ENCODE peak calls at places on chromosome 6, in ten cellular contexts. F, G, P, J, D, N, O, S, K and L are unnamed samples.

GRCh38 chr6:166855416-166855815 is 100.9 kb downstream of the RNASET2 start:
- DNase-seq in F (no peak), G (no peak), P (no peak), J (no peak), D (no peak), N (no peak), O (no peak), S (peak), K (no peak), L (no peak)

GRCh38 chr6:85465762-85466161 is 15.9 kb downstream of the NT5E start:
- DNase-seq in F (no peak), G (no peak), P (no peak), J (no peak), D (no peak), N (no peak), O (no peak), S (no peak), K (no peak), L (no peak)

GRCh38 chr6:165961236-165961751 is 206.4 kb downstream of the TBXT start:
- DNase-seq in F (no peak), G (no peak), P (no peak), J (no peak), D (no peak), N (no peak), O (no peak), S (no peak), K (no peak), L (no peak)

GRCh38 chr6:155041781-155042279 is 46.7 kb downstream of the TIAM2 start:
- DNase-seq in F (peak), G (no peak), P (no peak), J (no peak), D (no peak), N (no peak), O (no peak), S (no peak), K (no peak), L (no peak)

GRCh38 chr6:139853302-139853992 is 479.0 kb upstream of the CITED2 start:
- DNase-seq in F (no peak), G (no peak), P (no peak), J (no peak), D (peak), N (no peak), O (no peak), S (no peak), K (no peak), L (peak)

GRCh38 chr6:105642708-105643107 is 239.8 kb upstream of the PREP start:
- DNase-seq in F (no peak), G (no peak), P (no peak), J (no peak), D (no peak), N (no peak), O (no peak), S (no peak), K (no peak), L (peak)

GRCh38 chr6:33692760-33693158 is 18.7 kb downstream of the UQCC2 start:
- DNase-seq in F (no peak), G (peak), P (no peak), J (no peak), D (peak), N (no peak), O (no peak), S (no peak), K (no peak), L (no peak)

GRCh38 chr6:138278326-138278725 is 60.0 kb upstream of the PBOV1 start:
- DNase-seq in F (no peak), G (no peak), P (no peak), J (no peak), D (no peak), N (no peak), O (peak), S (peak), K (no peak), L (no peak)

GRCh38 chr6:10268661-10269060 is 146.2 kb downstream of the TFAP2A start:
- DNase-seq in F (no peak), G (no peak), P (no peak), J (no peak), D (no peak), N (no peak), O (no peak), S (no peak), K (no peak), L (no peak)

GRCh38 chr6:92723390-92723931 is 695.9 kb downstream of the EPHA7 start:
- DNase-seq in F (no peak), G (no peak), P (no peak), J (no peak), D (no peak), N (peak), O (no peak), S (no peak), K (no peak), L (no peak)

GRCh38 chr6:99458319-99458718 is 33.2 kb upstream of the PNISR start:
- DNase-seq in F (peak), G (no peak), P (peak), J (no peak), D (no peak), N (no peak), O (peak), S (peak), K (no peak), L (no peak)

GRCh38 chr6:110590821-110591351 is 114.5 kb upstream of the SLC22A16 start:
- DNase-seq in F (no peak), G (no peak), P (no peak), J (no peak), D (no peak), N (no peak), O (peak), S (peak), K (no peak), L (no peak)

GRCh38 chr6:56757585-56757984 is 114.9 kb upstream of the DST start:
- DNase-seq in F (peak), G (no peak), P (no peak), J (no peak), D (peak), N (no peak), O (peak), S (peak), K (no peak), L (no peak)

GRCh38 chr6:90719321-90720195 is 132.7 kb upstream of the MAP3K7 start:
- DNase-seq in F (no peak), G (no peak), P (no peak), J (no peak), D (no peak), N (no peak), O (no peak), S (no peak), K (no peak), L (no peak)

GRCh38 chr6:69422474-69422873 is 374.3 kb downstream of the LMBRD1 start:
- DNase-seq in F (no peak), G (no peak), P (no peak), J (no peak), D (no peak), N (no peak), O (no peak), S (no peak), K (no peak), L (no peak)

GRCh38 chr6:108608453-108609275 is 47.9 kb downstream of the FOXO3 start:
- DNase-seq in F (no peak), G (no peak), P (no peak), J (no peak), D (no peak), N (no peak), O (peak), S (no peak), K (no peak), L (no peak)

GRCh38 chr6:89589297-89590074 is 49.1 kb downstream of the LYRM2 start:
- DNase-seq in F (no peak), G (no peak), P (no peak), J (no peak), D (no peak), N (no peak), O (no peak), S (no peak), K (no peak), L (no peak)
- TF ChIP-seq CTCF in F (no peak), G (no peak), P (no peak), J (no peak), D (no peak), N (no peak), O (no peak), S (no peak), K (no peak), L (no peak)

GRCh38 chr6:122401104-122401503 is 1.7 kb downstream of the HSF2 start:
- DNase-seq in F (no peak), G (no peak), P (no peak), J (no peak), D (no peak), N (no peak), O (no peak), S (no peak), K (no peak), L (no peak)
- H3K4me3 ChIP-seq in F (no peak), G (peak), P (peak), J (peak), D (peak), N (no peak), O (peak), S (peak), K (peak), L (no peak)

GRCh38 chr6:71887006-71887743 is 825 bp downstream of the RIMS1 start:
- DNase-seq in F (peak), G (no peak), P (no peak), J (no peak), D (no peak), N (no peak), O (no peak), S (no peak), K (no peak), L (no peak)
- TF ChIP-seq CTCF in F (no peak), G (no peak), P (no peak), J (no peak), D (no peak), N (no peak), O (no peak), S (no peak), K (no peak), L (no peak)

GRCh38 chr6:158772851-158773371 is 46.3 kb downstream of the EZR start:
- DNase-seq in F (no peak), G (no peak), P (no peak), J (no peak), D (peak), N (no peak), O (peak), S (no peak), K (no peak), L (peak)
- H3K4me3 ChIP-seq in F (no peak), G (no peak), P (no peak), J (no peak), D (no peak), N (no peak), O (no peak), S (no peak), K (no peak), L (no peak)

GRCh38 chr6:117345292-117345610 is 79.9 kb downstream of the VGLL2 start:
- DNase-seq in F (no peak), G (no peak), P (no peak), J (no peak), D (no peak), N (no peak), O (no peak), S (no peak), K (no peak), L (no peak)

GRCh38 chr6:117344444-117345291 is 79.3 kb downstream of the VGLL2 start:
- DNase-seq in F (no peak), G (no peak), P (no peak), J (no peak), D (no peak), N (no peak), O (no peak), S (no peak), K (no peak), L (no peak)

GRCh38 chr6:117351521-117351920 is 74.2 kb downstream of the ROS1 start:
- DNase-seq in F (no peak), G (no peak), P (no peak), J (no peak), D (no peak), N (no peak), O (no peak), S (no peak), K (no peak), L (no peak)

DNA sequence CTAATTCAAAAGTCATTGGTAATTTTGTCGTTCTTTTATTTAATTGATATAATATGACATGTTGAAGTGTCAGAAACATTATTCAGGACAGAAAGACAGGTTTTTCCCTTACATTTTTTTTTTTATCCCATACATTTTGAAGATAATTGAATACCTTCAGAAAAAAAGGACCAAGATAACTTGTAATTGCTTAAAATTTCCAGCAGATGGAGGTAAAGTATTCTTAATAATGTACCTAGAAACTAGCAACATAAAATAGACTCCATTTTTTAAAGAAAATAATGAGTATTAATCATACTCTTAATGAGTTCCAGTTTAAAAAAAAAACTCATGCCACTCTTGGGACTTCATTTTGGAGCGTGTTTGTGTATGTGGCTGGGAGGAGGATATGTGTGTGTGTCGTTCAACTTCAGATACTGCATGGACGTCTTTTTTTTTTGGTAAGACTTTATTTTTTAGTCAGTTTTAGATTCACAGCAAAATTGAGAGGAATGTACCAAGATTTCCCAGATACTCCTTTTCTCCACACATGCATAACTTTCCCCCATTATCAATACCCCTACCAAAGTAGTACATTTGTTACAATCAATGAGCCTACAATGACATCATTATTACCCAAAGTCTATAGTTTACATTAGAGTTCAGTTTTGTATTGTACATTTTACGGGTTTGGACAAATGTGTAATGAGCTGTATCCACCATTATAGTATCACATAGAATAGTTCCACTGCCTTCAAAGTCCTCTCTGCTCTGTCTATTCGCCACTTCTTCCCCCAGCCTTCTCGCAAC is 79.4 kb downstream of the ROS1 start:
- DNase-seq in F (peak), G (no peak), P (peak), J (no peak), D (no peak), N (no peak), O (peak), S (peak), K (no peak), L (no peak)
- TF ChIP-seq CTCF in F (no peak), G (peak), P (peak), J (peak), D (peak), N (peak), O (peak), S (no peak), K (peak), L (no peak)